ENCODE peak calls at places on chromosome 18, in four cellular contexts. J, S, K and D are unnamed samples.

GRCh38 chr18:23266717-23267446 is 131.6 kb downstream of the CABLES1 start:
- DNase-seq in J (no peak), S (no peak), K (no peak), D (no peak)

GRCh38 chr18:77063256-77063655 is 69.3 kb downstream of the MBP start:
- DNase-seq in J (peak; percentile 34), S (no peak), K (no peak), D (no peak)

GRCh38 chr18:59994357-59994756 is 94.6 kb downstream of the PMAIP1 start:
- DNase-seq in J (peak; percentile 33), S (no peak), K (no peak), D (no peak)

GRCh38 chr18:35436076-35436649 is 59.0 kb upstream of the ZNF396 start:
- DNase-seq in J (peak; percentile 32), S (no peak), K (no peak), D (no peak)

GRCh38 chr18:8685141-8685913 is 20.0 kb upstream of the MTCL1 start:
- DNase-seq in J (no peak), S (peak; percentile 90), K (no peak), D (no peak)

GRCh38 chr18:11518788-11519685 is 90.4 kb upstream of the SLC35G4 start:
- DNase-seq in J (peak; percentile 65), S (no peak), K (no peak), D (no peak)

GRCh38 chr18:42977982-42978595 is 137.4 kb downstream of the RIT2 start:
- DNase-seq in J (no peak), S (no peak), K (no peak), D (no peak)

GRCh38 chr18:42614619-42615293 is 500.7 kb downstream of the RIT2 start:
- DNase-seq in J (no peak), S (no peak), K (peak; percentile 37), D (peak; percentile 12)

GRCh38 chr18:35076556-35076955 is 35.3 kb downstream of the MAPRE2 start:
- DNase-seq in J (peak; percentile 56), S (no peak), K (no peak), D (peak; percentile 38)

GRCh38 chr18:48077291-48077690 is 146.8 kb upstream of the SMAD2 start:
- DNase-seq in J (no peak), S (no peak), K (no peak), D (no peak)

DNA sequence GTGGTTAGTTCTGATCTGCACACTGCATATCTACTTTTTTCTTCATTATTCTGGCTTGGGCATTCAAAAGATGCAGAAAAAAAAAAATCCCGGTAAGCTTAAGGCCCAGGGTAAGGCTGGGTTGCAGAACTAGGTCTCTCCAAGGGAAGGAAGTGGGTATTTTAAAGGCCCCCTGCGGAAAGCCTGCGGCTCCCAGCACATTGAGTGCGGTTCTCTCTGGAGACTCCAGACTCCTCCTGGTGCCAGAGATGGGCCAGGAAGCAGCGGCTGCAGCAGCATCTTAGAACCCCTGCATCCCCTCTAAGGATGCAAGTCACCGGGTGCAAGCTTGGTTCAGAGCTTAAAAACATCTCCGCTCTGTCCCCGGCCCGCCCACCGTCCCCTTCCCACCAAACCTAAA is 49.5 kb downstream of the TGIF1 start:
- DNase-seq in J (no peak), S (no peak), K (no peak), D (no peak)
- H3K4me3 ChIP-seq in J (peak overlapping the region; percentile 49), S (peak overlapping the region; percentile 52), K (peak overlapping the region; percentile 58), D (peak overlapping the region; percentile 38)

DNA sequence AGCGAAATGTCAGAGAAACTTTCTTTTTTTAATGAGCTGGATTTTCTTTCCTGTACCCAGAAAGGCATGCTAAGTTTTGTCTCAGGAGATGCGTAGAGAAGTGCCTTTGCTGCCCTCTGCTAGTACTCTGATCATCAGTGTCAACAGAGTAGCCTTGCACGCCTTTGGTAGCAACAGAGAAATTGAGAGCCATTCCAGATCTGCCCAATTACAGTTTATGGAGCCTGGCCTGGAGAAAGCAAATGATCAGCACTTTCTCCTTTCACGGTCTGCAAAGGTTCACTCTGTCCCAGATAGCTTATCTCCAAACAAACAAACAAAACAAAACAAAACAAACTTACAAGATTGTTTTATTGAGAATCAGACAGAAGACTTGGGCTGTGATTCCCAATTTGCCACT is 792.8 kb upstream of the PIK3C3 start:
- DNase-seq in J (no peak), S (no peak), K (no peak), D (no peak)
- H3K27me3 ChIP-seq in J (no peaks in the 10 kb centered on the region), S (no peaks in the 10 kb centered on the region), K (no peaks in the 10 kb centered on the region), D (no peaks in the 10 kb centered on the region)

GRCh38 chr18:56326386-56327072 is 311.9 kb downstream of the TXNL1 start:
- DNase-seq in J (no peak), S (peak; percentile 75), K (no peak), D (no peak)
- TF ChIP-seq CTCF in J (no peak), S (no peak), K (no peak), D (no peak)

GRCh38 chr18:54710519-54711281 is 117.6 kb upstream of the RAB27B start:
- DNase-seq in J (no peak), S (no peak), K (no peak), D (no peak)

GRCh38 chr18:54713386-54713785 is 114.9 kb upstream of the RAB27B start:
- DNase-seq in J (no peak), S (no peak), K (no peak), D (no peak)

GRCh38 chr18:54712315-54712714 is 116.0 kb upstream of the RAB27B start:
- DNase-seq in J (peak; percentile 82), S (no peak), K (no peak), D (peak; percentile 26)

GRCh38 chr18:54716586-54716985 is 111.7 kb upstream of the RAB27B start:
- DNase-seq in J (no peak), S (no peak), K (no peak), D (no peak)

DNA sequence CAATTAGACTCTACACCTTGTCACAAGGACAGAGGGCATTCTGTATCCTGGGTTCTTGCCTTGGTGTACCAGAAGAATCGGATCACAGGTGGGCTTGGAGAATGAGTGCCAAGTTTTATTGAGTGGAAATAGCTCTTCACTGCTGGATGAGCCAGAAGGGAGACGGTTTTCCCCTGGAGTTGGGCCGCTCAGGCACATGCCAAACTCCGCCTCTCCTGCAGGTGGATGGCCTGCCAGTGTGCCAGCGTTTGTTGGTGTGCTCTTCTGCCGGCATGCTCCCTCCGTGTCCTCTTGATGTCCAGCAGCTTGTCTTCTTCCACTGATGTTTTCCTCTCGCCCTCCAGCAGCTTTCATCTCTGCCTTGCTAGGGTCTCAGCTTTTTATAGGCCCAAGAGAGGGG is 115.5 kb upstream of the RAB27B start:
- DNase-seq in J (no peak), S (no peak), K (no peak), D (no peak)
- H3K4me3 ChIP-seq in J (no peak overlapping the region), S (no peak overlapping the region), K (no peak overlapping the region), D (no peak overlapping the region)

DNA sequence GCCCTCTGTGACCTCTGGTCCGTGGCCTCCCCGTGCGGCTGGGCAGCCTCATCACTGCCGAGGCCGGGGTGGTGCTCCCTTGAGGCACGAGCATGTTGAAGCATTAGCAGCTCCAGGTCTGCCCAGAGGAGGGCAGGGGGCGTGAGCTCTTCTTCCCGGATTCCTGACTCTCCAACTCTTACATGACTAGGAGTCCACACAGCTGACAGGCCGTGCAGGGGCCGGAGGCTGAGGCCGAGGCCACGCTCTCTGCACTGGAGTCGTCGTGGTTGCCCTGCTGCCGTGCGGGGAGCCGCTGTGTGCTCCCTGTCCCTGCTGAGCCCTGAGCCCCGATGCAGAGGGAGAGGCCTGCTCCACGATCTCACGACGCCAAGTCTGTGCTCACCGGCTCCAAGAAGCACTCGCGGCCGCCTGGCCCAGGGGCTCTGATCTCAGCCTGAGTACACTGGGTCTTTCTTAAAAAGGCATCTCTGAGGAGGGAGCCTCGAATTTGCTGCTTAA is 19.4 kb upstream of the KCNG2 start:
- DNase-seq in J (no peak), S (no peak), K (no peak), D (no peak)
- H3K27me3 ChIP-seq in J (no peaks in the 10 kb centered on the region), S (no peaks in the 10 kb centered on the region), K (peaks cover 34% of the 10 kb centered on the region), D (no peaks in the 10 kb centered on the region)

DNA sequence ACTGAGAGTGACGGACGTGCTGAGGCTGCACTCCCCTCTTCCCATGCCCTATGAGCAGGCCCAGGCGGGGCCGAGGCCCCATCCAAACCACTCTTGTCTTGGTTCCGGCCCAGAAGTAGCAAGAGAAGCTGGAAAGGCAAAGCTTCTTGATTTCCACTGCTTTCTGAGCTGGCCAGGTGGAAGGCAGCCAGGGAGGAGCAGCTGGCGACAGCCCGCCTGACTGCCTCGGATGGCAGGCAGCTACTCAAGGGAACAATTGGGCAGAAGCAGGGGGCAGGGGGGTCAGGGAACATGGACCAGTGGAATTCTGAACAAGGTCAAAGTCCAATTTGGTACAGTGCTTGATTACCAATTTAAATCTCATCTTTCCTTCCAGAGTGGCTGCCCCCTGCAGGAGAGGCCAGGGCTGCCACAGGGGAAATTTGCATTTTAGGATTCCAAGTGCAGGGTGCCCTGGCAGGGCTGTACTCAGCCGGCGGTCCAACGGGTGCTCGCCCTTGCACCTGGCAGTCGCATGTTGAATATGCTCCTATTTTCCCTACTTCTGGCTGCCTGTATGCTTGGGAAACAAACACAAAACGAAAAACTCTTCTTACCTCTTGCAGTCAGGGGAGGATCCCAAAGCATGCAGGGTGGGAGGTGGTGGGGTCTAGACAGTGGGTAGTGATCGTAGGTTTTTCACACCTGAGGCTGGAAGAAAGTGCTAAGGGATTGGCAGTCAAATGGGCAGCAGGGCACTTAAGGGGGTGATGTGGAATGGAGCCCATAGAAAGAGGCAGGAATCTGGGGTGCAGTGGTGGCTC is 67.3 kb downstream of the LIPG start:
- DNase-seq in J (peak; percentile 42), S (no peak), K (no peak), D (no peak)
- TF ChIP-seq CTCF in J (peak; percentile 14), S (no peak), K (no peak), D (peak; percentile 40)

DNA sequence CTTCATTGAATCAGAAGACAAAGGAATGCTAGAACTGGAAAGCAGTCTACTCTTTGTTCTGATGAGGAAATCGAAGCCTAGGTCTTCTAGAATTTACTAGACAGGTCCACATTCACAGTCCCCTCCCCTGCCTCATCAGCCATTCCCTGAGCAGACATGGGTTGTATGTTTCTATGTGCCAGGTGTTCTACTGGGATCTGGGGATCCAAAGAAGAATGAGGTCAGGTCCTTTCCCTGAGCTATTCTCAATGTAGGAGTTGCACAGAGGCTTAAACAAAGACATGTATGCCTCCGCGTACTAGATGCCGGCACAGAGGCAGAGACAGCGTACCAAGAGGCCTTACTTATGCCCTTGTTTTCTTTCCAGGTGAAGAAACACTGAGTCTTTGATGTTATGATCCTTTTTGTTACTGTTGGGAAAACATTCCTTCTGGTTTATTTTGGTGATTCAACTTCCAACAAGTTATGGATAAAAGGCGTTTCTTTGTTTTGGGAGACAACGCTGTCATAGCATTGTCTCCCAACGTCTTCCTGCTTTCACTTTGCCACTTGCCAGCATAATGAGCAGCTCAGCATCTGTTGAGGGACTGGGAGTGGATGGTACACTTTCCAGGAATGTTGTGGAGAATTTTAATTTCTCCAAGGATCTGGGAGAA is 174.4 kb downstream of the ALPK2 start:
- DNase-seq in J (no peak), S (no peak), K (no peak), D (no peak)
- H3K4me3 ChIP-seq in J (no peak overlapping the region), S (no peak overlapping the region), K (no peak overlapping the region), D (no peak overlapping the region)

DNA sequence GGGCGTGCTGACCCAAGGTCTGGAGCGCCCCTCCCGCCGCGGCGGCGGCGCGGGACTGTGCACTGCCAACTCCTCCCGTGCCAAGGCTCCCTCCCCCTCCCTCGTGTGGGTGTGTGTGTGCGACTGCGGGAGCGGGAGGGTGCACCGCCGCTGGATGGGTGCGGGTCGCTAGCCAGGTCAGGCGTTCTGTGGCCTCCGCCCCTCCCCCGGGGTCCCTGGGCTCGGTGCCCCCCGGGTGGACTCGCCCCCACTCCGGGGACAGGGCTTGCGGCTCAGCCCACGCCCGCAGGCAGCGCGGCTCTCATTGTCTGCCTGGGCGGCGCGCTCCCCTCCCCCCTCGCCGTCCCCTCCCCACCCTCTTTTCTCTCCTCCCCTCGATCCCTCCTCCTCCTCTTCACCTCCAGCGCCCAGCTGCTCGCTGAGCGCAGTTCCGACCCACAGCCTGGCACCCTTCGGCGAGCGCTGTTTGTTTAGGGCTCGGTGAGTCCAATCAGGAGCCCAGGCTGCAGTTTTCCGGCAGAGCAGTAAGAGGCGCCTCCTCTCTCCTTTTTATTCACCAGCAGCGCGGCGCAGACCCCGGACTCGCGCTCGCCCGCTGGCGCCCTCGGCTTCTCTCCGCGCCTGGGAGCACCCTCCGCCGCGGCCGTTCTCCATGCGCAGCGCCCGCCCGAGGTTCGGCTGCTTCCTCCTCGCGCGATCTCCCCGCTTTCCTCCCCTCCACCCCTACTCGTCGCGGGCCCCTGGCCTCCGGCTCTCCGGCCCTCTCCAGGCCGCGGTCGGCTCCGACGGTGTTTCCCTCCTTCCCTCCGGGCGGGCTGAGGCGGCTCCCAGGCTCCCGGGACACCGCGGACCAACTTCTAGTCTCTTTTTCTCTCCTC is at the start of gene GATA6:
- DNase-seq in J (peak; percentile 95), S (no peak), K (peak; percentile 90), D (peak; percentile 57)
- H3K27me3 ChIP-seq in J (peaks cover 30% of the 10 kb centered on the region), S (no peaks in the 10 kb centered on the region), K (peaks cover 36% of the 10 kb centered on the region), D (peaks cover 78% of the 10 kb centered on the region)